ENCODE peak calls at places on chromosomes 12 and 14, in four cellular contexts. I is K562, N is hepatocyte, C is GM23248. S is an unnamed sample.

GRCh38 chr12:19095869-19096480 is 33.6 kb upstream of the PLEKHA5 start:
- DNase-seq in N (peak; percentile 32), C (peak; percentile 75), I (no peak), S (no peak)

GRCh38 chr12:126369487-126370463 is 1304.5 kb downstream of the AACS start:
- DNase-seq in C (peak; percentile 28), N (no peak), I (no peak), S (no peak)

GRCh38 chr14:86777950-86778602 is 1214.9 kb downstream of the GALC start:
- DNase-seq in C (no peak), N (no peak), I (no peak), S (no peak)

GRCh38 chr12:31324845-31325523 is 966 bp downstream of the SINHCAF start:
- DNase-seq in I (peak; percentile 41), N (peak; percentile 64), C (peak; percentile 73), S (peak; percentile 72)

GRCh38 chr14:66003082-66003740 is 483.0 kb upstream of the CCDC196 start:
- DNase-seq in N (no peak), C (no peak), I (no peak), S (peak; percentile 25)

GRCh38 chr12:70157099-70157498 is 86.1 kb upstream of the CNOT2 start:
- DNase-seq in C (no peak), I (no peak), N (no peak), S (no peak)

GRCh38 chr14:28651148-28651547 is 115.4 kb upstream of the FOXG1 start:
- DNase-seq in N (no peak), I (no peak), C (peak; percentile 35), S (no peak)

GRCh38 chr12:100077367-100077766 is 65.3 kb downstream of the BLTP3B start:
- DNase-seq in C (peak; percentile 18), I (no peak), N (no peak), S (no peak)

GRCh38 chr14:55062517-55063351 is 11.3 kb downstream of the MAPK1IP1L start:
- DNase-seq in C (no peak), I (no peak), N (no peak), S (no peak)

GRCh38 chr14:20427231-20428009 is 8.5 kb downstream of the KLHL33 start:
- DNase-seq in I (peak; percentile 58), N (peak; percentile 61), C (peak; percentile 83), S (no peak)

GRCh38 chr12:69332815-69333358 is 15.3 kb upstream of the LYZ start:
- DNase-seq in N (peak; percentile 62), I (no peak), C (no peak), S (no peak)

GRCh38 chr12:49416892-49417291 is 49.6 kb downstream of the SPATS2 start:
- DNase-seq in C (no peak), I (no peak), N (no peak), S (no peak)

GRCh38 chr12:14514154-14514842 is 53.4 kb downstream of the PLBD1 start:
- DNase-seq in C (peak; percentile 2), I (peak; percentile 7), N (peak; percentile 84), S (peak; percentile 21)

GRCh38 chr14:60722836-60723217 is 1.3 kb downstream of the SIX4 start:
- DNase-seq in I (peak; percentile 36), C (peak; percentile 54), N (peak; percentile 56), S (no peak)

GRCh38 chr12:132711169-132711843 is 664 bp downstream of the PGAM5 start:
- DNase-seq in C (peak; percentile 67), I (peak; percentile 44), N (peak; percentile 56), S (peak; percentile 52)

GRCh38 chr12:91931110-91931509 is 214.5 kb downstream of the BTG1 start:
- DNase-seq in C (peak; percentile 39), I (no peak), N (peak; percentile 8), S (no peak)

GRCh38 chr12:28191018-28191595 is 851 bp downstream of the CCDC91 start:
- DNase-seq in I (peak; percentile 36), N (no peak), C (peak; percentile 86), S (no peak)

GRCh38 chr12:79983969-79984629 is 49.2 kb upstream of the PPP1R12A start:
- DNase-seq in C (peak; percentile 78), I (no peak), N (peak; percentile 24), S (peak; percentile 42)

GRCh38 chr12:96046543-96047137 is 11.3 kb upstream of the LTA4H start:
- DNase-seq in I (no peak), N (no peak), C (no peak), S (no peak)

GRCh38 chr14:105866841-105867321 is 340.5 kb downstream of the TMEM121 start:
- DNase-seq in I (no peak), C (no peak), N (no peak), S (no peak)

GRCh38 chr12:52148541-52149181 is 43.2 kb downstream of the KRT80 start:
- DNase-seq in I (no peak), C (peak; percentile 29), N (peak; percentile 62), S (no peak)

GRCh38 chr12:65279387-65280112 is 1.1 kb downstream of the MSRB3 start:
- DNase-seq in I (no peak), N (no peak), C (no peak), S (no peak)

GRCh38 chr12:83821967-83822366 is 1090.6 kb downstream of the SLC6A15 start:
- DNase-seq in C (peak; percentile 3), I (no peak), N (no peak), S (no peak)

GRCh38 chr12:70646850-70647249 is 9.6 kb upstream of the PTPRB start:
- DNase-seq in C (peak; percentile 83), I (no peak), N (no peak), S (no peak)

GRCh38 chr14:76168531-76168930 is 16.8 kb downstream of the GPATCH2L start:
- DNase-seq in N (no peak), C (peak; percentile 7), I (no peak), S (no peak)

GRCh38 chr12:129659927-129660326 is 243.9 kb downstream of the TMEM132D start:
- DNase-seq in I (peak; percentile 49), N (no peak), C (no peak), S (no peak)

GRCh38 chr14:105180598-105181528 is at the start of gene NUDT14:
- DNase-seq in N (peak; percentile 89), I (peak; percentile 91), C (peak; percentile 86), S (peak; percentile 80)

GRCh38 chr12:78804262-78804661 is 60.3 kb upstream of the SYT1 start:
- DNase-seq in N (no peak), I (no peak), C (no peak), S (no peak)

GRCh38 chr12:131917139-131917710 is 11.9 kb upstream of the PUS1 start:
- DNase-seq in N (peak; percentile 60), I (no peak), C (no peak), S (no peak)

GRCh38 chr12:98820005-98820404 is 174.9 kb downstream of the APAF1 start:
- DNase-seq in N (no peak), C (no peak), I (no peak), S (peak; percentile 54)

GRCh38 chr12:16606201-16606849 is 363 bp upstream of the LMO3 start:
- DNase-seq in N (peak; percentile 59), C (peak; percentile 68), I (no peak), S (peak; percentile 58)

GRCh38 chr12:92493816-92494215 is 209.0 kb upstream of the PLEKHG7 start:
- DNase-seq in I (no peak), C (peak; percentile 48), N (no peak), S (no peak)

GRCh38 chr12:44972746-44973421 is 78.0 kb downstream of the DBX2 start:
- DNase-seq in N (peak; percentile 28), C (peak; percentile 39), I (peak; percentile 25), S (peak; percentile 70)

GRCh38 chr12:23950775-23951391 is 1.4 kb upstream of the SOX5 start:
- DNase-seq in N (peak; percentile 22), I (peak; percentile 19), C (no peak), S (peak; percentile 77)

GRCh38 chr14:32509632-32510187 is 180.6 kb downstream of the AKAP6 start:
- DNase-seq in N (peak; percentile 44), C (peak; percentile 99), I (no peak), S (peak; percentile 9)

DNA sequence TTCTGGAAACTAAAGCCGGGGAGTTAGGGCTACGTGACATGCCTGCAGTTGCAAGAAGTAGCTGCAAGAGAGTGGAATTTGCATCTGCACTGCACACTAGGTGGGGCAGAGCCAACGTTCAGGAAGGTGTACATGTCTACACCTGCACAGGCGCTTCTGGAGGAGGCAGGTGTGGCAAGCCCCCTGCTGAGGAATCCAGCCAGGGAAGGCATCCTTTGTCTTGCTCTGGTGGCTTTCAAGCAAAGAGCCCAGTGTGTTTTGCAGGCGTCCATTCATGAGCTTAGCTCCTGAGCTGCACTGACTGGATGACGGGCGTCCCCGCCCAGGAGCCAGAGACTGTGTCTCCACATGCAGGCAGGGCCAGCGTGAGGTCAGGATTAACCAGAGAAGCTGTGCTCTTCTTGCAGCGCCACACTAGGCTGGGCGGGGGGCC is 116.3 kb downstream of the ZFP36L1 start:
- DNase-seq in N (peak; percentile 50), C (no peak), I (no peak), S (peak; percentile 64)
- H3K4me1 ChIP-seq in N (peaks cover 44% of the 10 kb centered on the region), C (peaks cover 31% of the 10 kb centered on the region), I (peaks cover 10% of the 10 kb centered on the region), S (peaks cover 8% of the 10 kb centered on the region)

DNA sequence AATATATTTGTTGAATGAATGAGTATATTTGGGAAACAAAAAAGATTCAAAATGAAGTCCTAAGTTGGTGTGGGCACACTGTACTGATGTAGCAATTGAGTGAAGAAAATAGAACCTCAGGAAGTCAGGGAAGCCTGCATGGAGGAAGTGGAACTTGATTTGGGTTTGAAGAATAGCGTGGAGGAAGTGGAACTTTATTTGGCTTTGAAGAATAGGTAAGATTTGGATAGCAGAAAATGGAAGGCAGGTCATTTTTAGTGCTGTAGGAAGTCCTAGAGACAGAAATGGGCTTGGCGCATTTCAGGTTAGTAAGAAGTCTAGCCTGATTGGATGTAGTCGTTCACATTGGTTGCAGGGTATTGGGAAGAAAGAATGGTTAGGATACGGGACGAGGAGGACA is 5.4 kb downstream of the C12orf75 start:
- DNase-seq in C (no peak), N (no peak), I (no peak), S (no peak)
- TF ChIP-seq EZH2 in C (no peak), N (no peak), I (no peak), S (no peak)

GRCh38 chr12:57889541-57889989 is 43.0 kb upstream of the CTDSP2 start:
- DNase-seq in I (no peak), C (peak; percentile 95), N (peak; percentile 60), S (peak; percentile 34)
- H3K4me1 ChIP-seq in I (peaks cover 32% of the 10 kb centered on the region), C (peaks cover 71% of the 10 kb centered on the region), N (peaks cover 43% of the 10 kb centered on the region), S (peaks cover 36% of the 10 kb centered on the region)

DNA sequence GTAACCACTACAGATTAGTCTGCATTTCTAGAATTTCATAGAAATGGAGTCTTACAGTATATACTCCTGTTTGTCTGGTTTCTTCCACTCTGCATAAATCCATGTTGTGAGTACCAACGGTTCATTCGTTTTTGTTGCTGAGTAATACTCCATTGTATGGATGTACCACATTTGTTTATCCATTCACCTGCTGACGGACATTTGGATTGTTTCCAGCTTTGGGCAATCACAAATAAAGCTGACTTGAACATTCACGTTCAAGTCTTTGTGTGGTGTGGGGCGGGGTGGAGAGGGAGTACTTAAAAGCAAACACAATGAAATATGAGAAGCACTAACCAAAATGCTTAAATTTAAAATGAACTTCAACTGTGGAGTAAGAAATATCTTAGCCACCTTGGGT is 7.1 kb downstream of the HECTD4 start:
- DNase-seq in I (no peak), N (no peak), C (no peak), S (no peak)
- TF ChIP-seq EZH2 in I (no peak), N (no peak), C (no peak), S (no peak)

DNA sequence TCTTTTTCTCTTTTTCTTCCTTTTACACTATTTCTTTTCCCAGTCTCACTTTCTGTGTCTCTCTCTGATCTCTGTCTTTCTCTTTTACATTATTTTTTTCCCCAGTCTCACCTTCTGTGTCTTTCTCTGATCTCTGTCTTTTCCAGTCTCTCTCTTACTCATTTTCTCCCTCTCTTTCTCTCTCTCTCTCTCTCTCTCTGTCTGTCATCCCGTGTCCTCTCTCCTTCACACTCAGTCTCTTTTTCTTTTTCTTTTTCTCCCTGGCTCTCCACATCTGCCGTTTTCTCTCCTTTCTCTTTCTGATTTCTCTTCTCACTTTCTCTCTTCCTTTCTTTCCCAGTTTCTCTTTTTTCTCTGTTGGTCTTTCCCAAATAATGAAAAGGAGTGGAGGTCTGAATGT is 22.3 kb downstream of the DHRS4L2 start:
- DNase-seq in I (no peak), N (no peak), C (no peak), S (no peak)
- H3K4me1 ChIP-seq in I (no peaks in the 10 kb centered on the region), N (no peaks in the 10 kb centered on the region), C (no peaks in the 10 kb centered on the region), S (peaks cover 34% of the 10 kb centered on the region)